ENCODE peak calls at places on chromosomes 7 and 10, in five cellular contexts. W, G, I, B and Q are unnamed samples.

GRCh38 chr7:149414171-149414570 is 46.7 kb downstream of the ZNF777 start:
- DNase-seq in I (no peak), W (no peak), G (peak), B (no peak), Q (no peak)

GRCh38 chr10:27258838-27259532 is 18.4 kb upstream of the ACBD5 start:
- DNase-seq in G (no peak), I (peak), W (no peak), B (no peak), Q (no peak)

GRCh38 chr10:1109795-1110673 is 53.8 kb downstream of the WDR37 start:
- DNase-seq in I (peak), B (no peak), G (peak), W (peak), Q (peak)

GRCh38 chr10:58971211-58971610 is 205.2 kb upstream of the PHYHIPL start:
- DNase-seq in I (no peak), G (no peak), B (no peak), W (no peak), Q (no peak)

GRCh38 chr7:153413540-153414287 is 638.5 kb upstream of the DPP6 start:
- DNase-seq in I (no peak), W (no peak), G (no peak), B (no peak), Q (no peak)

GRCh38 chr7:24885305-24885704 is 94.7 kb downstream of the OSBPL3 start:
- DNase-seq in G (no peak), B (peak), W (no peak), I (no peak), Q (no peak)

GRCh38 chr10:101216207-101216607 is 13.1 kb downstream of the LBX1 start:
- DNase-seq in B (no peak), G (no peak), I (no peak), W (no peak), Q (no peak)

GRCh38 chr7:96855691-96856090 is 146.0 kb upstream of the SEM1 start:
- DNase-seq in B (no peak), I (no peak), W (no peak), G (no peak), Q (no peak)

GRCh38 chr7:91519241-91520200 is 255.3 kb downstream of the FZD1 start:
- DNase-seq in W (no peak), I (no peak), B (no peak), G (peak), Q (no peak)

GRCh38 chr10:133394801-133395221 is 854 bp downstream of the MTG1 start:
- DNase-seq in I (no peak), G (peak), B (no peak), W (no peak), Q (no peak)

GRCh38 chr10:69684020-69684980 is 54.3 kb downstream of the FAM241B start:
- DNase-seq in G (peak), W (no peak), B (peak), I (no peak), Q (no peak)

GRCh38 chr10:103141950-103142349 is 51.1 kb downstream of the NT5C2 start:
- DNase-seq in B (no peak), W (no peak), I (no peak), G (no peak), Q (no peak)

GRCh38 chr7:116970148-116970910 is 17.0 kb downstream of the ST7 start:
- DNase-seq in G (no peak), I (no peak), W (no peak), B (no peak), Q (no peak)

GRCh38 chr7:142871260-142872105 is 14.1 kb downstream of the TRPV6 start:
- DNase-seq in B (no peak), I (no peak), G (no peak), W (no peak), Q (no peak)

GRCh38 chr7:116834815-116835533 is 27.4 kb upstream of the CAPZA2 start:
- DNase-seq in I (no peak), W (peak), G (peak), B (no peak), Q (no peak)

DNA sequence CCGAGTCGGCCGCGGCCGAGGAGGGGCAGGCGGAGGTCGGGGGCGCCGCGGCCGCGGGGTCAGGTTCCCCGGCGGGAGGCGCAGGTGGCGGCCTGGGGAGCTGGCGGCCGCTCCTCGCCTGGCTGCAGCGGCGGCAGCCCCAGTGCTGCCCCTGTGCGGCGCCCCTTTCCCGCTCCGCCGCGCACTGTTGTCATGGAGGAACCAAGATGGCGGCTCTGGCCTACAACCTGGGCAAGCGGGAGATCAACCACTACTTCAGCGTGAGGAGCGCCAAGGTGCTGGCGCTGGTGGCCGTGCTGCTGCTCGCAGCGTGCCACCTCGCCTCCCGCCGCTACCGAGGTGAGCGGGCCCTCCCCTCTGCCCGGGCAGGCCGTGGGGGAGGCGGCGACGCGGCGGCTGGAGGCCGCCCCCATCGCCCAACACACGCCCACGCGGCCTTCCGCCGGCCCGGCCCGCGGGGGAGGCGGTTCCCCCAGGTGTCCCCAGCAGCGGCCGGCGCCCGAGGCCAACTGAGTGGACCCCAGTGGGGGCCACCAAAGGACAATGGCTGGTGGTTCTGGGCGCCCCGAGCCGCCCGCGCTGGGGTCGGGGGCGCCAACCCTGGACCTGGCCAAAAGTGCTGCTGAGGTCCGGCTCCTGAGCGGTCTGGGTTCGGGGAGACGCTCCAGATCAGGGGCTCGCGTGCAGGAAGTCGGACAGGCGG is 421 bp downstream of the CASD1 start:
- DNase-seq in G (peak), I (peak), B (peak), W (peak), Q (no peak)
- TF ChIP-seq CTCF in G (peak), I (peak), B (no peak), W (no peak), Q (peak)

GRCh38 chr10:19788075-19788686 is 28.1 kb upstream of the PLXDC2 start:
- DNase-seq in W (no peak), I (peak), G (peak), B (no peak), Q (peak)
- TF ChIP-seq CTCF in W (peak), I (peak), G (peak), B (peak), Q (peak)

GRCh38 chr7:30254248-30254647 is 30.1 kb upstream of the ZNRF2 start:
- DNase-seq in B (no peak), G (no peak), W (no peak), I (no peak), Q (no peak)
- TF ChIP-seq CTCF in B (no peak), G (no peak), W (no peak), I (no peak), Q (no peak)

GRCh38 chr7:123054357-123055133 is 59.0 kb upstream of the TAS2R16 start:
- DNase-seq in G (no peak), I (no peak), B (peak), W (no peak), Q (peak)
- TF ChIP-seq CTCF in G (no peak), I (no peak), B (no peak), W (peak), Q (peak)